ENCODE peak calls at places on chromosomes 5 and 9, in eight cellular contexts. Y, L, V, C, W, U, F and Z are unnamed samples.

GRCh38 chr5:90882448-90882847 is 323.9 kb downstream of the ADGRV1 start:
- DNase-seq in F (no peak), C (no peak), Y (no peak), W (no peak), U (no peak), V (no peak), L (no peak), Z (no peak)

GRCh38 chr9:129467004-129467588 is 153.8 kb downstream of the C9orf50 start:
- DNase-seq in W (no peak), Y (no peak), F (no peak), C (no peak), U (no peak), L (no peak), V (no peak), Z (no peak)

GRCh38 chr9:20512106-20512505 is 110.2 kb downstream of the MLLT3 start:
- DNase-seq in C (no peak), Y (no peak), U (no peak), L (no peak), W (peak), F (no peak), V (no peak), Z (no peak)

GRCh38 chr9:101311759-101312420 is 72.9 kb downstream of the BAAT start:
- DNase-seq in F (no peak), C (no peak), U (no peak), Y (no peak), W (peak), V (no peak), L (no peak), Z (peak)

GRCh38 chr5:178477224-178478201 is 112.7 kb downstream of the COL23A1 start:
- DNase-seq in U (no peak), C (no peak), V (no peak), Y (no peak), W (no peak), L (no peak), F (no peak), Z (no peak)

GRCh38 chr9:79693750-79694149 is 122.0 kb downstream of the TLE4 start:
- DNase-seq in V (no peak), U (no peak), W (no peak), C (no peak), Y (no peak), F (no peak), L (no peak), Z (no peak)

GRCh38 chr5:177462021-177462670 is 11.3 kb downstream of the DBN1 start:
- DNase-seq in V (no peak), L (no peak), C (no peak), W (no peak), U (no peak), F (no peak), Y (no peak), Z (no peak)

GRCh38 chr5:33411498-33411897 is 29.3 kb upstream of the TARS1 start:
- DNase-seq in V (no peak), U (no peak), C (no peak), L (no peak), W (no peak), Y (no peak), F (no peak), Z (no peak)

GRCh38 chr5:139740138-139740992 is 55.2 kb upstream of the PSD2 start:
- DNase-seq in V (no peak), F (no peak), U (no peak), C (no peak), Y (no peak), L (no peak), W (no peak), Z (no peak)

GRCh38 chr5:179802207-179802883 is 4.3 kb downstream of the MGAT4B start:
- DNase-seq in U (peak), C (peak), Y (no peak), V (no peak), W (no peak), L (no peak), F (no peak), Z (no peak)

GRCh38 chr5:176152191-176152932 is 85.9 kb upstream of the SIMC1 start:
- DNase-seq in V (no peak), C (no peak), W (no peak), L (no peak), Y (no peak), U (no peak), F (no peak), Z (no peak)

GRCh38 chr9:100063185-100063584 is 35.6 kb downstream of the ERP44 start:
- DNase-seq in C (no peak), F (no peak), Y (no peak), U (no peak), V (no peak), L (no peak), W (no peak), Z (no peak)

GRCh38 chr5:71960196-71960595 is 147.1 kb upstream of the MAP1B start:
- DNase-seq in Y (no peak), F (no peak), C (no peak), W (no peak), L (no peak), V (no peak), U (no peak), Z (no peak)

GRCh38 chr9:114155263-114155966 is at the start of gene COL27A1:
- DNase-seq in U (peak), Y (peak), F (peak), W (peak), V (peak), L (peak), C (peak), Z (no peak)